ENCODE peak calls at places on chromosome 5, in seven cellular contexts. One of them, this sample, is unnamed.

GRCh38 chr5:147321569-147321968 is 86.7 kb downstream of the STK32A start:
- DNase-seq in LoVo: no peak
- DNase-seq in endothelial cell: no peak
- DNase-seq in HFFc6: no peak
- DNase-seq in iris pigment epithelial cell: no peak
- DNase-seq in stimulated activated CD8-positive, alpha-beta memory T cell treated with anti-CD3 and anti-CD28 coated beads, Interleukin-12 subunit alpha, Interleukin-12 subunit beta, amount 100 ng/mL, for 1 hour: no peak
- DNase-seq in IMR-90: no peak
- DNase-seq in this sample: no peak

GRCh38 chr5:138965631-138966030 is 90.5 kb upstream of the LRRTM2 start:
- DNase-seq in iris pigment epithelial cell: no peak
- DNase-seq in LoVo: no peak
- DNase-seq in HFFc6: no peak
- DNase-seq in endothelial cell: no peak
- DNase-seq in IMR-90: no peak
- DNase-seq in stimulated activated CD8-positive, alpha-beta memory T cell treated with anti-CD3 and anti-CD28 coated beads, Interleukin-12 subunit alpha, Interleukin-12 subunit beta, amount 100 ng/mL, for 1 hour: no peak
- DNase-seq in this sample: no peak

GRCh38 chr5:132487841-132488555 is 2.6 kb downstream of the IRF1 start:
- DNase-seq in HFFc6: no peak
- DNase-seq in endothelial cell: no peak
- DNase-seq in IMR-90: no peak
- DNase-seq in stimulated activated CD8-positive, alpha-beta memory T cell treated with anti-CD3 and anti-CD28 coated beads, Interleukin-12 subunit alpha, Interleukin-12 subunit beta, amount 100 ng/mL, for 1 hour: no peak
- DNase-seq in LoVo: no peak
- DNase-seq in iris pigment epithelial cell: no peak
- DNase-seq in this sample: no peak

GRCh38 chr5:144831650-144832049 is 661.0 kb downstream of the KCTD16 start:
- DNase-seq in LoVo: no peak
- DNase-seq in stimulated activated CD8-positive, alpha-beta memory T cell treated with anti-CD3 and anti-CD28 coated beads, Interleukin-12 subunit alpha, Interleukin-12 subunit beta, amount 100 ng/mL, for 1 hour: no peak
- DNase-seq in endothelial cell: no peak
- DNase-seq in iris pigment epithelial cell: no peak
- DNase-seq in HFFc6: no peak
- DNase-seq in IMR-90: no peak
- DNase-seq in this sample: no peak

GRCh38 chr5:113036826-113037225 is 60.2 kb downstream of the DCP2 start:
- DNase-seq in endothelial cell: no peak
- DNase-seq in IMR-90: no peak
- DNase-seq in LoVo: no peak
- DNase-seq in iris pigment epithelial cell: no peak
- DNase-seq in HFFc6: no peak
- DNase-seq in stimulated activated CD8-positive, alpha-beta memory T cell treated with anti-CD3 and anti-CD28 coated beads, Interleukin-12 subunit alpha, Interleukin-12 subunit beta, amount 100 ng/mL, for 1 hour: no peak
- DNase-seq in this sample: no peak

GRCh38 chr5:83475540-83476469 is 4.3 kb downstream of the VCAN start:
- DNase-seq in endothelial cell: no peak
- DNase-seq in IMR-90: peak; percentile 92
- DNase-seq in stimulated activated CD8-positive, alpha-beta memory T cell treated with anti-CD3 and anti-CD28 coated beads, Interleukin-12 subunit alpha, Interleukin-12 subunit beta, amount 100 ng/mL, for 1 hour: no peak
- DNase-seq in iris pigment epithelial cell: peak; percentile 95
- DNase-seq in LoVo: no peak
- DNase-seq in HFFc6: peak; percentile 83
- DNase-seq in this sample: no peak

GRCh38 chr5:72280655-72281069 is 39.4 kb downstream of the MRPS27 start:
- DNase-seq in HFFc6: peak; percentile 45
- DNase-seq in endothelial cell: peak; percentile 17
- DNase-seq in IMR-90: peak; percentile 66
- DNase-seq in stimulated activated CD8-positive, alpha-beta memory T cell treated with anti-CD3 and anti-CD28 coated beads, Interleukin-12 subunit alpha, Interleukin-12 subunit beta, amount 100 ng/mL, for 1 hour: no peak
- DNase-seq in LoVo: no peak
- DNase-seq in iris pigment epithelial cell: peak; percentile 75
- DNase-seq in this sample: peak; percentile 56

GRCh38 chr5:77347435-77348098 is 137.1 kb downstream of the PDE8B start:
- DNase-seq in IMR-90: no peak
- DNase-seq in LoVo: no peak
- DNase-seq in HFFc6: no peak
- DNase-seq in stimulated activated CD8-positive, alpha-beta memory T cell treated with anti-CD3 and anti-CD28 coated beads, Interleukin-12 subunit alpha, Interleukin-12 subunit beta, amount 100 ng/mL, for 1 hour: no peak
- DNase-seq in endothelial cell: no peak
- DNase-seq in iris pigment epithelial cell: no peak
- DNase-seq in this sample: no peak

GRCh38 chr5:168422431-168422830 is 63.8 kb upstream of the RARS1 start:
- DNase-seq in stimulated activated CD8-positive, alpha-beta memory T cell treated with anti-CD3 and anti-CD28 coated beads, Interleukin-12 subunit alpha, Interleukin-12 subunit beta, amount 100 ng/mL, for 1 hour: no peak
- DNase-seq in iris pigment epithelial cell: no peak
- DNase-seq in HFFc6: no peak
- DNase-seq in LoVo: no peak
- DNase-seq in endothelial cell: no peak
- DNase-seq in IMR-90: no peak
- DNase-seq in this sample: no peak